ENCODE peak calls at places on chromosomes 1 and 21, in nine cellular contexts. One of them, this sample, is unnamed.

GRCh38 chr1:108678696-108679095 is 13.4 kb upstream of the PRPF38B start:
- DNase-seq in stomach: no peak
- DNase-seq in HCT116: no peak
- DNase-seq in IMR-90: no peak
- DNase-seq in heart left ventricle: no peak
- DNase-seq in A549: no peak
- DNase-seq in uterus: no peak
- DNase-seq in GM12878: no peak
- DNase-seq in vagina: no peak
- DNase-seq in this sample: no peak

GRCh38 chr1:246404078-246404477 is 103.0 kb downstream of the SMYD3 start:
- DNase-seq in stomach: no peak
- DNase-seq in HCT116: no peak
- DNase-seq in IMR-90: no peak
- DNase-seq in heart left ventricle: no peak
- DNase-seq in A549: no peak
- DNase-seq in uterus: no peak
- DNase-seq in GM12878: no peak
- DNase-seq in vagina: no peak
- DNase-seq in this sample: no peak

GRCh38 chr1:88800382-88801051 is 90.8 kb downstream of the GTF2B start:
- DNase-seq in stomach: no peak
- DNase-seq in HCT116: no peak
- DNase-seq in IMR-90: peak; percentile 13
- DNase-seq in heart left ventricle: no peak
- DNase-seq in A549: peak; percentile 41
- DNase-seq in uterus: no peak
- DNase-seq in GM12878: no peak
- DNase-seq in vagina: no peak
- DNase-seq in this sample: no peak

GRCh38 chr21:46622226-46622625 is 13.2 kb upstream of the PRMT2 start:
- DNase-seq in stomach: no peak
- DNase-seq in HCT116: no peak
- DNase-seq in IMR-90: no peak
- DNase-seq in heart left ventricle: peak; percentile 62
- DNase-seq in A549: no peak
- DNase-seq in uterus: no peak
- DNase-seq in GM12878: no peak
- DNase-seq in vagina: no peak
- DNase-seq in this sample: peak; percentile 72

GRCh38 chr1:104072915-104073371 is 323.2 kb downstream of the AMY1C start:
- DNase-seq in stomach: no peak
- DNase-seq in HCT116: no peak
- DNase-seq in IMR-90: no peak
- DNase-seq in heart left ventricle: no peak
- DNase-seq in A549: no peak
- DNase-seq in uterus: no peak
- DNase-seq in GM12878: no peak
- DNase-seq in vagina: no peak
- DNase-seq in this sample: peak; percentile 54

GRCh38 chr1:50109647-50110075 is 941 bp downstream of the ELAVL4 start:
- DNase-seq in stomach: no peak
- DNase-seq in HCT116: no peak
- DNase-seq in IMR-90: no peak
- DNase-seq in heart left ventricle: peak; percentile 17
- DNase-seq in A549: no peak
- DNase-seq in uterus: no peak
- DNase-seq in GM12878: no peak
- DNase-seq in vagina: no peak
- DNase-seq in this sample: peak; percentile 14

GRCh38 chr1:38735651-38736161 is 123.9 kb downstream of the RRAGC start:
- DNase-seq in stomach: no peak
- DNase-seq in HCT116: no peak
- DNase-seq in IMR-90: peak; percentile 81
- DNase-seq in heart left ventricle: no peak
- DNase-seq in A549: no peak
- DNase-seq in uterus: no peak
- DNase-seq in GM12878: no peak
- DNase-seq in vagina: no peak
- DNase-seq in this sample: no peak

GRCh38 chr1:9086060-9086459 is 16.6 kb upstream of the SLC2A5 start:
- DNase-seq in stomach: no peak
- DNase-seq in HCT116: no peak
- DNase-seq in IMR-90: no peak
- DNase-seq in heart left ventricle: no peak
- DNase-seq in A549: no peak
- DNase-seq in uterus: no peak
- DNase-seq in GM12878: no peak
- DNase-seq in vagina: no peak
- DNase-seq in this sample: no peak

GRCh38 chr1:183070923-183071618 is 47.9 kb downstream of the LAMC1 start:
- DNase-seq in stomach: no peak
- DNase-seq in HCT116: no peak
- DNase-seq in IMR-90: peak; percentile 95
- DNase-seq in heart left ventricle: no peak
- DNase-seq in A549: no peak
- DNase-seq in uterus: no peak
- DNase-seq in GM12878: peak; percentile 94
- DNase-seq in vagina: no peak
- DNase-seq in this sample: no peak

GRCh38 chr1:35261412-35262120 is 6.9 kb upstream of the ZMYM4 start:
- DNase-seq in stomach: no peak
- DNase-seq in HCT116: no peak
- DNase-seq in IMR-90: no peak
- DNase-seq in heart left ventricle: no peak
- DNase-seq in A549: no peak
- DNase-seq in uterus: no peak
- DNase-seq in GM12878: no peak
- DNase-seq in vagina: no peak
- DNase-seq in this sample: no peak

GRCh38 chr1:200281451-200281850 is 128.4 kb downstream of the ZNF281 start:
- DNase-seq in stomach: no peak
- DNase-seq in HCT116: no peak
- DNase-seq in IMR-90: no peak
- DNase-seq in heart left ventricle: no peak
- DNase-seq in A549: no peak
- DNase-seq in uterus: no peak
- DNase-seq in GM12878: no peak
- DNase-seq in vagina: no peak
- DNase-seq in this sample: no peak

GRCh38 chr1:7962636-7963377 is 1.3 kb downstream of the PARK7 start:
- DNase-seq in stomach: no peak
- DNase-seq in HCT116: no peak
- DNase-seq in IMR-90: peak; percentile 8
- DNase-seq in heart left ventricle: no peak
- DNase-seq in A549: no peak
- DNase-seq in uterus: no peak
- DNase-seq in GM12878: no peak
- DNase-seq in vagina: no peak
- DNase-seq in this sample: no peak

GRCh38 chr1:7960165-7960564 is 1.3 kb upstream of the PARK7 start:
- DNase-seq in stomach: no peak
- DNase-seq in HCT116: no peak
- DNase-seq in IMR-90: no peak
- DNase-seq in heart left ventricle: no peak
- DNase-seq in A549: no peak
- DNase-seq in uterus: no peak
- DNase-seq in GM12878: no peak
- DNase-seq in vagina: no peak
- DNase-seq in this sample: no peak

GRCh38 chr1:7960867-7961198 is 678 bp upstream of the PARK7 start:
- DNase-seq in stomach: no peak
- DNase-seq in HCT116: no peak
- DNase-seq in IMR-90: no peak
- DNase-seq in heart left ventricle: no peak
- DNase-seq in A549: no peak
- DNase-seq in uterus: no peak
- DNase-seq in GM12878: no peak
- DNase-seq in vagina: no peak
- DNase-seq in this sample: no peak

GRCh38 chr1:7961199-7962010 is at the start of gene PARK7:
- DNase-seq in stomach: peak; percentile 100
- DNase-seq in HCT116: peak; percentile 97
- DNase-seq in IMR-90: peak; percentile 99
- DNase-seq in heart left ventricle: peak; percentile 100
- DNase-seq in A549: peak; percentile 99
- DNase-seq in uterus: peak; percentile 99
- DNase-seq in GM12878: peak; percentile 97
- DNase-seq in vagina: peak; percentile 99
- DNase-seq in this sample: peak; percentile 99

GRCh38 chr1:7962011-7962335 is 462 bp downstream of the PARK7 start:
- DNase-seq in stomach: no peak
- DNase-seq in HCT116: no peak
- DNase-seq in IMR-90: no peak
- DNase-seq in heart left ventricle: no peak
- DNase-seq in A549: no peak
- DNase-seq in uterus: no peak
- DNase-seq in GM12878: no peak
- DNase-seq in vagina: no peak
- DNase-seq in this sample: no peak
- TF ChIP-seq POLR2A in stomach: no peak
- TF ChIP-seq POLR2A in HCT116: no peak
- TF ChIP-seq POLR2A in IMR-90: no peak
- TF ChIP-seq POLR2A in heart left ventricle: no peak
- TF ChIP-seq POLR2A in A549: no peak
- TF ChIP-seq POLR2A in uterus: no peak
- TF ChIP-seq POLR2A in GM12878: no peak
- TF ChIP-seq POLR2A in vagina: no peak
- TF ChIP-seq POLR2A in this sample: no peak

GRCh38 chr21:45150630-45151265 is 76.4 kb downstream of the ADARB1 start:
- DNase-seq in stomach: no peak
- DNase-seq in HCT116: no peak
- DNase-seq in IMR-90: no peak
- DNase-seq in heart left ventricle: no peak
- DNase-seq in A549: no peak
- DNase-seq in uterus: no peak
- DNase-seq in GM12878: no peak
- DNase-seq in vagina: no peak
- DNase-seq in this sample: peak; percentile 11

GRCh38 chr21:45153358-45154318 is 79.3 kb downstream of the ADARB1 start:
- DNase-seq in stomach: no peak
- DNase-seq in HCT116: no peak
- DNase-seq in IMR-90: peak; percentile 70
- DNase-seq in heart left ventricle: no peak
- DNase-seq in A549: no peak
- DNase-seq in uterus: no peak
- DNase-seq in GM12878: no peak
- DNase-seq in vagina: no peak
- DNase-seq in this sample: peak; percentile 12

GRCh38 chr21:45154511-45155508 is 80.4 kb downstream of the ADARB1 start:
- DNase-seq in stomach: peak; percentile 3
- DNase-seq in HCT116: no peak
- DNase-seq in IMR-90: peak; percentile 87
- DNase-seq in heart left ventricle: no peak
- DNase-seq in A549: peak; percentile 18
- DNase-seq in uterus: no peak
- DNase-seq in GM12878: no peak
- DNase-seq in vagina: no peak
- DNase-seq in this sample: peak; percentile 27

GRCh38 chr21:45151484-45152115 is 77.2 kb downstream of the ADARB1 start:
- DNase-seq in stomach: no peak
- DNase-seq in HCT116: no peak
- DNase-seq in IMR-90: no peak
- DNase-seq in heart left ventricle: no peak
- DNase-seq in A549: no peak
- DNase-seq in uterus: no peak
- DNase-seq in GM12878: no peak
- DNase-seq in vagina: no peak
- DNase-seq in this sample: peak; percentile 12

GRCh38 chr21:45152265-45152746 is 77.9 kb downstream of the ADARB1 start:
- DNase-seq in stomach: peak; percentile 31
- DNase-seq in HCT116: no peak
- DNase-seq in IMR-90: no peak
- DNase-seq in heart left ventricle: peak; percentile 48
- DNase-seq in A549: no peak
- DNase-seq in uterus: no peak
- DNase-seq in GM12878: no peak
- DNase-seq in vagina: no peak
- DNase-seq in this sample: peak; percentile 16
- TF ChIP-seq CTCF in stomach: no peak
- TF ChIP-seq CTCF in HCT116: no peak
- TF ChIP-seq CTCF in IMR-90: peak; percentile 6
- TF ChIP-seq CTCF in heart left ventricle: no peak
- TF ChIP-seq CTCF in A549: no peak
- TF ChIP-seq CTCF in uterus: no peak
- TF ChIP-seq CTCF in GM12878: peak; percentile 88
- TF ChIP-seq CTCF in vagina: no peak
- TF ChIP-seq CTCF in this sample: no peak

GRCh38 chr1:13759072-13759471 is 59.1 kb downstream of the PRDM2 start:
- DNase-seq in stomach: no peak
- DNase-seq in HCT116: peak; percentile 68
- DNase-seq in IMR-90: no peak
- DNase-seq in heart left ventricle: no peak
- DNase-seq in A549: no peak
- DNase-seq in uterus: no peak
- DNase-seq in GM12878: no peak
- DNase-seq in vagina: no peak
- DNase-seq in this sample: no peak

GRCh38 chr1:13762642-13763041 is 62.7 kb downstream of the PRDM2 start:
- DNase-seq in stomach: no peak
- DNase-seq in HCT116: no peak
- DNase-seq in IMR-90: no peak
- DNase-seq in heart left ventricle: no peak
- DNase-seq in A549: no peak
- DNase-seq in uterus: no peak
- DNase-seq in GM12878: no peak
- DNase-seq in vagina: no peak
- DNase-seq in this sample: no peak

GRCh38 chr1:13760921-13761320 is 60.9 kb downstream of the PRDM2 start:
- DNase-seq in stomach: no peak
- DNase-seq in HCT116: no peak
- DNase-seq in IMR-90: no peak
- DNase-seq in heart left ventricle: no peak
- DNase-seq in A549: no peak
- DNase-seq in uterus: no peak
- DNase-seq in GM12878: no peak
- DNase-seq in vagina: no peak
- DNase-seq in this sample: no peak

GRCh38 chr1:13761883-13762282 is 61.9 kb downstream of the PRDM2 start:
- DNase-seq in stomach: no peak
- DNase-seq in HCT116: no peak
- DNase-seq in IMR-90: no peak
- DNase-seq in heart left ventricle: no peak
- DNase-seq in A549: no peak
- DNase-seq in uterus: no peak
- DNase-seq in GM12878: no peak
- DNase-seq in vagina: no peak
- DNase-seq in this sample: no peak

GRCh38 chr1:13760340-13760739 is 60.4 kb downstream of the PRDM2 start:
- DNase-seq in stomach: no peak
- DNase-seq in HCT116: no peak
- DNase-seq in IMR-90: no peak
- DNase-seq in heart left ventricle: no peak
- DNase-seq in A549: no peak
- DNase-seq in uterus: no peak
- DNase-seq in GM12878: no peak
- DNase-seq in vagina: no peak
- DNase-seq in this sample: no peak
- H3K4me1 ChIP-seq in stomach: peaks cover 93% of the 10 kb centered on the region
- H3K4me1 ChIP-seq in HCT116: peaks cover 53% of the 10 kb centered on the region
- H3K4me1 ChIP-seq in IMR-90: peaks cover 13% of the 10 kb centered on the region
- H3K4me1 ChIP-seq in heart left ventricle: peaks cover 75% of the 10 kb centered on the region
- H3K4me1 ChIP-seq in A549: peaks cover 26% of the 10 kb centered on the region
- H3K4me1 ChIP-seq in uterus: no peaks in the 10 kb centered on the region
- H3K4me1 ChIP-seq in GM12878: no peaks in the 10 kb centered on the region
- H3K4me1 ChIP-seq in vagina: peaks cover 97% of the 10 kb centered on the region
- H3K4me1 ChIP-seq in this sample: peaks cover 25% of the 10 kb centered on the region

GRCh38 chr1:111199881-111200801 is at the start of gene DENND2D:
- DNase-seq in stomach: peak; percentile 88
- DNase-seq in HCT116: no peak
- DNase-seq in IMR-90: no peak
- DNase-seq in heart left ventricle: peak; percentile 56
- DNase-seq in A549: no peak
- DNase-seq in uterus: peak; percentile 27
- DNase-seq in GM12878: peak; percentile 92
- DNase-seq in vagina: no peak
- DNase-seq in this sample: peak; percentile 67
- TF ChIP-seq POLR2A in stomach: peak; percentile 18
- TF ChIP-seq POLR2A in HCT116: no peak
- TF ChIP-seq POLR2A in IMR-90: no peak
- TF ChIP-seq POLR2A in heart left ventricle: no peak
- TF ChIP-seq POLR2A in A549: no peak
- TF ChIP-seq POLR2A in uterus: no peak
- TF ChIP-seq POLR2A in GM12878: peak; percentile 94
- TF ChIP-seq POLR2A in vagina: no peak
- TF ChIP-seq POLR2A in this sample: no peak

This sample was measured in testis.